ENCODE peak calls at places on chromosomes 12 and 14, in seven cellular contexts. One of them, this sample, is unnamed.

GRCh38 chr14:52694761-52695480 is 437 bp downstream of the ERO1A start:
- DNase-seq in left colon: no peak
- DNase-seq in stimulated activated CD8-positive, alpha-beta memory T cell treated with anti-CD3 and anti-CD28 coated beads, Interleukin-15, amount 100 ng/mL, for 24 hours: no peak
- DNase-seq in NCI-H1694 treated with DMSO at 0.1 percent for 48 hours: peak
- DNase-seq in left ventricle myocardium inferior: peak
- DNase-seq in activated T-cell treated with anti-CD3 and anti-CD28 coated beads for 1 hour: peak
- DNase-seq in HCT116: no peak
- DNase-seq in this sample: peak

GRCh38 chr12:6067152-6067916 is 57.1 kb downstream of the VWF start:
- DNase-seq in left colon: no peak
- DNase-seq in stimulated activated CD8-positive, alpha-beta memory T cell treated with anti-CD3 and anti-CD28 coated beads, Interleukin-15, amount 100 ng/mL, for 24 hours: no peak
- DNase-seq in NCI-H1694 treated with DMSO at 0.1 percent for 48 hours: peak
- DNase-seq in left ventricle myocardium inferior: no peak
- DNase-seq in activated T-cell treated with anti-CD3 and anti-CD28 coated beads for 1 hour: no peak
- DNase-seq in HCT116: peak
- DNase-seq in this sample: no peak

GRCh38 chr14:52875707-52876106 is 75.1 kb downstream of the FERMT2 start:
- DNase-seq in left colon: no peak
- DNase-seq in stimulated activated CD8-positive, alpha-beta memory T cell treated with anti-CD3 and anti-CD28 coated beads, Interleukin-15, amount 100 ng/mL, for 24 hours: no peak
- DNase-seq in NCI-H1694 treated with DMSO at 0.1 percent for 48 hours: no peak
- DNase-seq in left ventricle myocardium inferior: no peak
- DNase-seq in activated T-cell treated with anti-CD3 and anti-CD28 coated beads for 1 hour: no peak
- DNase-seq in HCT116: no peak
- DNase-seq in this sample: no peak

GRCh38 chr12:56114084-56114483 is 2.3 kb upstream of the RPL41 start:
- DNase-seq in left colon: no peak
- DNase-seq in stimulated activated CD8-positive, alpha-beta memory T cell treated with anti-CD3 and anti-CD28 coated beads, Interleukin-15, amount 100 ng/mL, for 24 hours: no peak
- DNase-seq in NCI-H1694 treated with DMSO at 0.1 percent for 48 hours: no peak
- DNase-seq in left ventricle myocardium inferior: no peak
- DNase-seq in activated T-cell treated with anti-CD3 and anti-CD28 coated beads for 1 hour: no peak
- DNase-seq in HCT116: no peak
- DNase-seq in this sample: no peak

GRCh38 chr12:113239288-113239771 is 18.1 kb downstream of the TPCN1 start:
- DNase-seq in left colon: no peak
- DNase-seq in stimulated activated CD8-positive, alpha-beta memory T cell treated with anti-CD3 and anti-CD28 coated beads, Interleukin-15, amount 100 ng/mL, for 24 hours: no peak
- DNase-seq in NCI-H1694 treated with DMSO at 0.1 percent for 48 hours: no peak
- DNase-seq in left ventricle myocardium inferior: no peak
- DNase-seq in activated T-cell treated with anti-CD3 and anti-CD28 coated beads for 1 hour: no peak
- DNase-seq in HCT116: no peak
- DNase-seq in this sample: no peak

GRCh38 chr12:6116481-6117021 is 7.9 kb downstream of the VWF start:
- DNase-seq in left colon: no peak
- DNase-seq in stimulated activated CD8-positive, alpha-beta memory T cell treated with anti-CD3 and anti-CD28 coated beads, Interleukin-15, amount 100 ng/mL, for 24 hours: no peak
- DNase-seq in NCI-H1694 treated with DMSO at 0.1 percent for 48 hours: no peak
- DNase-seq in left ventricle myocardium inferior: no peak
- DNase-seq in activated T-cell treated with anti-CD3 and anti-CD28 coated beads for 1 hour: no peak
- DNase-seq in HCT116: no peak
- DNase-seq in this sample: no peak

GRCh38 chr14:68157971-68158371 is 338.4 kb downstream of the RAD51B start:
- DNase-seq in left colon: no peak
- DNase-seq in stimulated activated CD8-positive, alpha-beta memory T cell treated with anti-CD3 and anti-CD28 coated beads, Interleukin-15, amount 100 ng/mL, for 24 hours: no peak
- DNase-seq in NCI-H1694 treated with DMSO at 0.1 percent for 48 hours: no peak
- DNase-seq in left ventricle myocardium inferior: no peak
- DNase-seq in activated T-cell treated with anti-CD3 and anti-CD28 coated beads for 1 hour: no peak
- DNase-seq in HCT116: no peak
- DNase-seq in this sample: no peak

GRCh38 chr12:108568653-108569154 is 6.3 kb downstream of the ISCU start:
- DNase-seq in left colon: no peak
- DNase-seq in stimulated activated CD8-positive, alpha-beta memory T cell treated with anti-CD3 and anti-CD28 coated beads, Interleukin-15, amount 100 ng/mL, for 24 hours: peak
- DNase-seq in NCI-H1694 treated with DMSO at 0.1 percent for 48 hours: no peak
- DNase-seq in left ventricle myocardium inferior: no peak
- DNase-seq in activated T-cell treated with anti-CD3 and anti-CD28 coated beads for 1 hour: peak
- DNase-seq in HCT116: no peak
- DNase-seq in this sample: no peak

GRCh38 chr12:94327819-94328218 is 131.8 kb downstream of the CEP83 start:
- DNase-seq in left colon: no peak
- DNase-seq in stimulated activated CD8-positive, alpha-beta memory T cell treated with anti-CD3 and anti-CD28 coated beads, Interleukin-15, amount 100 ng/mL, for 24 hours: no peak
- DNase-seq in NCI-H1694 treated with DMSO at 0.1 percent for 48 hours: no peak
- DNase-seq in left ventricle myocardium inferior: no peak
- DNase-seq in activated T-cell treated with anti-CD3 and anti-CD28 coated beads for 1 hour: no peak
- DNase-seq in HCT116: no peak
- DNase-seq in this sample: no peak

GRCh38 chr12:48936379-48936979 is 11.2 kb upstream of the FKBP11 start:
- DNase-seq in left colon: peak
- DNase-seq in stimulated activated CD8-positive, alpha-beta memory T cell treated with anti-CD3 and anti-CD28 coated beads, Interleukin-15, amount 100 ng/mL, for 24 hours: peak
- DNase-seq in NCI-H1694 treated with DMSO at 0.1 percent for 48 hours: peak
- DNase-seq in left ventricle myocardium inferior: peak
- DNase-seq in activated T-cell treated with anti-CD3 and anti-CD28 coated beads for 1 hour: peak
- DNase-seq in HCT116: peak
- DNase-seq in this sample: peak

GRCh38 chr14:77985235-77985634 is 184.9 kb upstream of the NRXN3 start:
- DNase-seq in left colon: no peak
- DNase-seq in stimulated activated CD8-positive, alpha-beta memory T cell treated with anti-CD3 and anti-CD28 coated beads, Interleukin-15, amount 100 ng/mL, for 24 hours: no peak
- DNase-seq in NCI-H1694 treated with DMSO at 0.1 percent for 48 hours: peak
- DNase-seq in left ventricle myocardium inferior: no peak
- DNase-seq in activated T-cell treated with anti-CD3 and anti-CD28 coated beads for 1 hour: no peak
- DNase-seq in HCT116: no peak
- DNase-seq in this sample: no peak

GRCh38 chr14:103315368-103315911 is 18.6 kb upstream of the EIF5 start:
- DNase-seq in left colon: no peak
- DNase-seq in stimulated activated CD8-positive, alpha-beta memory T cell treated with anti-CD3 and anti-CD28 coated beads, Interleukin-15, amount 100 ng/mL, for 24 hours: no peak
- DNase-seq in NCI-H1694 treated with DMSO at 0.1 percent for 48 hours: no peak
- DNase-seq in left ventricle myocardium inferior: no peak
- DNase-seq in activated T-cell treated with anti-CD3 and anti-CD28 coated beads for 1 hour: no peak
- DNase-seq in HCT116: no peak
- DNase-seq in this sample: no peak

GRCh38 chr14:65370890-65371289 is 41.6 kb upstream of the FUT8 start:
- DNase-seq in left colon: no peak
- DNase-seq in stimulated activated CD8-positive, alpha-beta memory T cell treated with anti-CD3 and anti-CD28 coated beads, Interleukin-15, amount 100 ng/mL, for 24 hours: no peak
- DNase-seq in NCI-H1694 treated with DMSO at 0.1 percent for 48 hours: no peak
- DNase-seq in left ventricle myocardium inferior: no peak
- DNase-seq in activated T-cell treated with anti-CD3 and anti-CD28 coated beads for 1 hour: no peak
- DNase-seq in HCT116: no peak
- DNase-seq in this sample: no peak

GRCh38 chr12:110269622-110270124 is 11.4 kb upstream of the ATP2A2 start:
- DNase-seq in left colon: no peak
- DNase-seq in stimulated activated CD8-positive, alpha-beta memory T cell treated with anti-CD3 and anti-CD28 coated beads, Interleukin-15, amount 100 ng/mL, for 24 hours: no peak
- DNase-seq in NCI-H1694 treated with DMSO at 0.1 percent for 48 hours: no peak
- DNase-seq in left ventricle myocardium inferior: no peak
- DNase-seq in activated T-cell treated with anti-CD3 and anti-CD28 coated beads for 1 hour: no peak
- DNase-seq in HCT116: no peak
- DNase-seq in this sample: no peak

GRCh38 chr14:74240794-74241610 is 1.8 kb downstream of the VSX2 start:
- DNase-seq in left colon: no peak
- DNase-seq in stimulated activated CD8-positive, alpha-beta memory T cell treated with anti-CD3 and anti-CD28 coated beads, Interleukin-15, amount 100 ng/mL, for 24 hours: no peak
- DNase-seq in NCI-H1694 treated with DMSO at 0.1 percent for 48 hours: no peak
- DNase-seq in left ventricle myocardium inferior: no peak
- DNase-seq in activated T-cell treated with anti-CD3 and anti-CD28 coated beads for 1 hour: no peak
- DNase-seq in HCT116: no peak
- DNase-seq in this sample: no peak

GRCh38 chr12:122021193-122021821 is 377 bp upstream of the BCL7A start:
- DNase-seq in left colon: no peak
- DNase-seq in stimulated activated CD8-positive, alpha-beta memory T cell treated with anti-CD3 and anti-CD28 coated beads, Interleukin-15, amount 100 ng/mL, for 24 hours: no peak
- DNase-seq in NCI-H1694 treated with DMSO at 0.1 percent for 48 hours: no peak
- DNase-seq in left ventricle myocardium inferior: peak
- DNase-seq in activated T-cell treated with anti-CD3 and anti-CD28 coated beads for 1 hour: no peak
- DNase-seq in HCT116: no peak
- DNase-seq in this sample: peak

GRCh38 chr12:19826988-19827550 is 387.8 kb downstream of the AEBP2 start:
- DNase-seq in left colon: no peak
- DNase-seq in stimulated activated CD8-positive, alpha-beta memory T cell treated with anti-CD3 and anti-CD28 coated beads, Interleukin-15, amount 100 ng/mL, for 24 hours: no peak
- DNase-seq in NCI-H1694 treated with DMSO at 0.1 percent for 48 hours: no peak
- DNase-seq in left ventricle myocardium inferior: no peak
- DNase-seq in activated T-cell treated with anti-CD3 and anti-CD28 coated beads for 1 hour: no peak
- DNase-seq in HCT116: no peak
- DNase-seq in this sample: no peak

GRCh38 chr12:45866299-45866698 is 124.1 kb downstream of the SCAF11 start:
- DNase-seq in left colon: no peak
- DNase-seq in stimulated activated CD8-positive, alpha-beta memory T cell treated with anti-CD3 and anti-CD28 coated beads, Interleukin-15, amount 100 ng/mL, for 24 hours: no peak
- DNase-seq in NCI-H1694 treated with DMSO at 0.1 percent for 48 hours: no peak
- DNase-seq in left ventricle myocardium inferior: no peak
- DNase-seq in activated T-cell treated with anti-CD3 and anti-CD28 coated beads for 1 hour: no peak
- DNase-seq in HCT116: no peak
- DNase-seq in this sample: no peak

GRCh38 chr12:10033783-10034381 is 3.4 kb downstream of the CLEC9A start:
- DNase-seq in left colon: no peak
- DNase-seq in stimulated activated CD8-positive, alpha-beta memory T cell treated with anti-CD3 and anti-CD28 coated beads, Interleukin-15, amount 100 ng/mL, for 24 hours: no peak
- DNase-seq in NCI-H1694 treated with DMSO at 0.1 percent for 48 hours: no peak
- DNase-seq in left ventricle myocardium inferior: no peak
- DNase-seq in activated T-cell treated with anti-CD3 and anti-CD28 coated beads for 1 hour: no peak
- DNase-seq in HCT116: no peak
- DNase-seq in this sample: no peak

GRCh38 chr14:30402846-30403245 is 156.1 kb upstream of the G2E3 start:
- DNase-seq in left colon: no peak
- DNase-seq in stimulated activated CD8-positive, alpha-beta memory T cell treated with anti-CD3 and anti-CD28 coated beads, Interleukin-15, amount 100 ng/mL, for 24 hours: no peak
- DNase-seq in NCI-H1694 treated with DMSO at 0.1 percent for 48 hours: no peak
- DNase-seq in left ventricle myocardium inferior: no peak
- DNase-seq in activated T-cell treated with anti-CD3 and anti-CD28 coated beads for 1 hour: no peak
- DNase-seq in HCT116: no peak
- DNase-seq in this sample: no peak